ENCODE peak calls at places on chromosomes 12 and 14, in nine cellular contexts. P is GM12864; W is stimulated activated CD4-positive, alpha-beta T cell treated with anti-CD3 and anti-CD28 coated beads, Interleukin-4, amount 100 ng/mL, for 48 hours; G is naive thymus-derived CD4-positive, alpha-beta T cell; C is NAMALWA; T is ovary; F is NCI-H2081; K is T-helper 2 cell; Z is activated CD8-positive, alpha-beta T cell treated with anti-CD3 and anti-CD28 coated beads, Interleukin-2, amount 10 ng/mL, durations not matched to agents 7 days and 5 days. V is an unnamed sample.

GRCh38 chr12:44571031-44571550 is 305.0 kb downstream of the NELL2 start:
- DNase-seq in C (no peak), T (no peak), Z (no peak), K (no peak), G (no peak), P (no peak), W (no peak), F (no peak), V (no peak)

GRCh38 chr14:100526057-100526456 is 61.2 kb downstream of the BEGAIN start:
- DNase-seq in Z (no peak), W (no peak), P (no peak), C (no peak), K (no peak), F (no peak), G (no peak), T (no peak), V (no peak)

GRCh38 chr12:11718768-11719253 is 69.3 kb downstream of the ETV6 start:
- DNase-seq in T (no peak), W (no peak), F (no peak), P (no peak), K (no peak), G (no peak), Z (no peak), C (no peak), V (no peak)

GRCh38 chr12:6944381-6945186 is 762 bp downstream of the C12orf57 start:
- DNase-seq in T (peak), K (peak), P (peak), F (peak), C (peak), G (peak), W (peak), Z (peak), V (peak)

GRCh38 chr12:120470150-120470817 is 736 bp upstream of the SRSF9 start:
- DNase-seq in C (peak), T (peak), F (no peak), Z (no peak), W (no peak), G (no peak), P (no peak), K (no peak), V (no peak)

GRCh38 chr14:77738559-77739250 is 22.3 kb downstream of the SNW1 start:
- DNase-seq in F (no peak), P (no peak), W (peak), K (no peak), T (peak), Z (no peak), C (no peak), G (no peak), V (no peak)

GRCh38 chr12:58414398-58414871 is 473.1 kb downstream of the ATP23 start:
- DNase-seq in G (no peak), T (no peak), W (no peak), Z (no peak), K (no peak), C (no peak), P (no peak), F (no peak), V (no peak)

GRCh38 chr14:100294213-100294962 is 11.9 kb downstream of the SLC25A29 start:
- DNase-seq in T (peak), F (no peak), K (no peak), Z (no peak), C (peak), G (no peak), W (no peak), P (no peak), V (no peak)

GRCh38 chr12:61523276-61523992 is 736.8 kb upstream of the USP15 start:
- DNase-seq in G (no peak), W (no peak), T (no peak), Z (no peak), F (no peak), P (no peak), K (no peak), C (peak), V (no peak)

GRCh38 chr12:128420163-128420562 is 153.2 kb downstream of the TMEM132C start:
- DNase-seq in P (no peak), Z (no peak), W (no peak), C (no peak), T (no peak), K (no peak), G (no peak), F (no peak), V (no peak)

GRCh38 chr12:119758695-119759094 is 90.8 kb downstream of the PRKAB1 start:
- DNase-seq in C (no peak), W (no peak), K (no peak), G (no peak), Z (no peak), F (no peak), P (no peak), T (no peak), V (no peak)

GRCh38 chr14:52279405-52279804 is 11.9 kb downstream of the PTGDR start:
- DNase-seq in T (no peak), G (no peak), C (no peak), P (no peak), Z (no peak), F (no peak), W (no peak), K (no peak), V (no peak)

GRCh38 chr12:66279127-66279712 is 23.1 kb upstream of the HELB start:
- DNase-seq in T (no peak), W (no peak), G (peak), P (no peak), C (peak), F (no peak), K (peak), Z (peak), V (no peak)

GRCh38 chr12:96861656-96862055 is 45.4 kb upstream of the NEDD1 start:
- DNase-seq in K (no peak), T (no peak), W (no peak), C (no peak), P (no peak), Z (no peak), F (no peak), G (no peak), V (no peak)